ENCODE peak calls at places on chromosome 2, in five cellular contexts. I is GM06990; M is right atrium auricular region; E is activated CD4-positive, alpha-beta T cell treated with anti-CD3 and anti-CD28 coated beads for 36 hours; B is pons. K is an unnamed sample.

GRCh38 chr2:157194097-157194688 is 63.3 kb upstream of the GALNT5 start:
- DNase-seq in I (peak; percentile 22), M (no peak), E (peak; percentile 21), B (peak; percentile 72), K (peak; percentile 62)

GRCh38 chr2:20300656-20301055 is 50.0 kb downstream of the PUM2 start:
- DNase-seq in I (no peak), M (no peak), E (no peak), B (no peak), K (no peak)

GRCh38 chr2:110770696-110771425 is 38.5 kb downstream of the ACOXL start:
- DNase-seq in I (no peak), M (no peak), E (no peak), B (no peak), K (peak; percentile 63)

GRCh38 chr2:150732064-150732463 is 244.6 kb upstream of the RND3 start:
- DNase-seq in I (no peak), M (no peak), E (no peak), B (no peak), K (peak; percentile 82)

GRCh38 chr2:8684885-8685696 is 3.2 kb downstream of the ID2 start:
- DNase-seq in I (peak; percentile 57), M (peak; percentile 80), E (peak; percentile 78), B (no peak), K (peak; percentile 15)

GRCh38 chr2:134124047-134124753 is 129.7 kb upstream of the MGAT5 start:
- DNase-seq in I (no peak), M (no peak), E (no peak), B (peak; percentile 13), K (no peak)

GRCh38 chr2:191853843-191854242 is 7.0 kb upstream of the CAVIN2 start:
- DNase-seq in I (no peak), M (no peak), E (no peak), B (no peak), K (no peak)

GRCh38 chr2:100882645-100883613 is 63.0 kb downstream of the NPAS2 start:
- DNase-seq in I (no peak), M (no peak), E (peak; percentile 57), B (no peak), K (no peak)

GRCh38 chr2:42755161-42755900 is 8.6 kb downstream of the OXER1 start:
- DNase-seq in I (no peak), M (peak; percentile 62), E (peak; percentile 51), B (peak; percentile 51), K (peak; percentile 6)

GRCh38 chr2:10094271-10094814 is 14.1 kb upstream of the CYS1 start:
- DNase-seq in I (no peak), M (no peak), E (no peak), B (no peak), K (no peak)

GRCh38 chr2:159131882-159132281 is 154.6 kb downstream of the WDSUB1 start:
- DNase-seq in I (no peak), M (peak; percentile 69), E (no peak), B (no peak), K (peak; percentile 79)

GRCh38 chr2:201978988-201979387 is 54.7 kb upstream of the FZD7 start:
- DNase-seq in I (no peak), M (no peak), E (no peak), B (no peak), K (no peak)

GRCh38 chr2:221571391-221572179 is 519 bp downstream of the EPHA4 start:
- DNase-seq in I (peak; percentile 28), M (no peak), E (peak; percentile 59), B (no peak), K (peak; percentile 54)

GRCh38 chr2:58734365-58734764 is 493.2 kb upstream of the FANCL start:
- DNase-seq in I (no peak), M (no peak), E (no peak), B (no peak), K (no peak)

GRCh38 chr2:128069769-128070168 is 21.2 kb upstream of the UGGT1 start:
- DNase-seq in I (no peak), M (no peak), E (no peak), B (no peak), K (peak; percentile 54)

GRCh38 chr2:172270278-172271079 is 156.9 kb upstream of the ITGA6 start:
- DNase-seq in I (no peak), M (no peak), E (peak; percentile 37), B (no peak), K (no peak)

GRCh38 chr2:127201452-127201851 is 18.6 kb downstream of the CYP27C1 start:
- DNase-seq in I (no peak), M (no peak), E (no peak), B (no peak), K (no peak)

GRCh38 chr2:201701591-201701990 is 3.1 kb upstream of the MPP4 start:
- DNase-seq in I (no peak), M (no peak), E (no peak), B (no peak), K (no peak)

GRCh38 chr2:102809291-102810189 is 47.7 kb downstream of the TMEM182 start:
- DNase-seq in I (no peak), M (no peak), E (no peak), B (no peak), K (no peak)

GRCh38 chr2:24084386-24085375 is at the start of gene TP53I3:
- DNase-seq in I (peak; percentile 88), M (peak; percentile 88), E (peak; percentile 91), B (peak; percentile 57), K (peak; percentile 89)

GRCh38 chr2:58834404-58834803 is 593.3 kb upstream of the FANCL start:
- DNase-seq in I (no peak), M (no peak), E (peak; percentile 20), B (no peak), K (peak; percentile 14)

GRCh38 chr2:222423632-222424280 is 587 bp upstream of the SGPP2 start:
- DNase-seq in I (peak; percentile 67), M (no peak), E (peak; percentile 81), B (no peak), K (no peak)

GRCh38 chr2:61626827-61627226 is 88.7 kb upstream of the XPO1 start:
- DNase-seq in I (no peak), M (no peak), E (no peak), B (no peak), K (no peak)

GRCh38 chr2:224952942-224953657 is 89.2 kb downstream of the DOCK10 start:
- DNase-seq in I (no peak), M (no peak), E (peak; percentile 49), B (peak; percentile 68), K (no peak)

GRCh38 chr2:64485961-64486360 is 32.0 kb downstream of the LGALSL start:
- DNase-seq in I (no peak), M (no peak), E (no peak), B (no peak), K (peak; percentile 56)

GRCh38 chr2:237715459-237715947 is 83.1 kb upstream of the RBM44 start:
- DNase-seq in I (no peak), M (peak; percentile 60), E (no peak), B (no peak), K (no peak)

GRCh38 chr2:109284816-109285215 is 155.8 kb downstream of the SH3RF3 start:
- DNase-seq in I (no peak), M (no peak), E (no peak), B (no peak), K (peak; percentile 64)

GRCh38 chr2:222038086-222038802 is 260.6 kb downstream of the PAX3 start:
- DNase-seq in I (no peak), M (no peak), E (no peak), B (peak; percentile 24), K (peak; percentile 72)

GRCh38 chr2:159904565-159905281 is 106.7 kb upstream of the CD302 start:
- DNase-seq in I (peak; percentile 94), M (no peak), E (peak; percentile 91), B (peak; percentile 61), K (no peak)

GRCh38 chr2:26640331-26640745 is 828 bp downstream of the CIB4 start:
- DNase-seq in I (no peak), M (no peak), E (no peak), B (no peak), K (peak; percentile 79)

GRCh38 chr2:163207706-163208370 is 369.3 kb upstream of the KCNH7 start:
- DNase-seq in I (no peak), M (no peak), E (no peak), B (no peak), K (no peak)

GRCh38 chr2:65576861-65577601 is 144.6 kb upstream of the SPRED2 start:
- DNase-seq in I (no peak), M (peak; percentile 47), E (no peak), B (no peak), K (peak; percentile 92)

GRCh38 chr2:47198985-47199451 is 43.9 kb upstream of the STPG4 start:
- DNase-seq in I (no peak), M (no peak), E (no peak), B (no peak), K (peak; percentile 100)